ENCODE peak calls at places on chromosomes 16 and 17, in ten cellular contexts. R is heart left ventricle, E is left lung, H is breast epithelium, U is ascending aorta, G is OCI-LY7, W is Peyer's patch, D is mucosa of descending colon, Y is K562, C is SK-N-SH. Q is an unnamed sample. For H3K4me1 and H3K36me3, the result is how much of the 10 kb centered on the place peaks cover.

GRCh38 chr17:34283571-34283970 is 2.0 kb upstream of the CCL11 start:
- DNase-seq in Y (no peak), C (no peak), E (no peak), U (no peak), H (no peak), R (no peak), G (no peak), W (no peak), D (no peak), Q (no peak)

GRCh38 chr16:67675579-67675935 is 8.9 kb downstream of the C16orf86 start:
- DNase-seq in D (no peak), E (no peak), Y (no peak), W (no peak), H (no peak), U (no peak), R (peak), C (no peak), G (no peak), Q (no peak)

GRCh38 chr17:58783380-58783779 is 27.7 kb downstream of the PPM1E start:
- DNase-seq in Y (peak), H (no peak), E (no peak), C (no peak), W (no peak), R (no peak), U (no peak), G (no peak), D (no peak), Q (no peak)

GRCh38 chr16:20740007-20740883 is 1.4 kb downstream of the THUMPD1 start:
- DNase-seq in R (no peak), W (no peak), C (peak), D (no peak), Y (no peak), E (no peak), G (peak), H (no peak), U (no peak), Q (no peak)

GRCh38 chr17:72077326-72077960 is 43.4 kb upstream of the SOX9 start:
- DNase-seq in H (no peak), R (no peak), U (no peak), C (no peak), G (no peak), Y (no peak), E (no peak), W (no peak), D (no peak), Q (no peak)

GRCh38 chr16:20851601-20852000 is 45.3 kb downstream of the REXO5 start:
- DNase-seq in G (no peak), C (no peak), Y (no peak), U (peak), E (peak), H (peak), R (peak), D (peak), W (peak), Q (no peak)

GRCh38 chr16:56370185-56370584 is 55.2 kb downstream of the AMFR start:
- DNase-seq in U (no peak), G (no peak), Y (no peak), R (no peak), W (no peak), D (no peak), E (no peak), H (no peak), C (peak), Q (no peak)

GRCh38 chr17:59859444-59860025 is 33.2 kb downstream of the TUBD1 start:
- DNase-seq in U (no peak), G (peak), H (no peak), Y (no peak), W (no peak), D (no peak), E (no peak), R (no peak), C (no peak), Q (no peak)

GRCh38 chr17:48577946-48578615 is at the start of gene HOXB4:
- DNase-seq in W (peak), Y (peak), R (peak), H (no peak), E (peak), C (no peak), G (peak), D (peak), U (peak), Q (peak)

GRCh38 chr17:67157732-67158639 is 87.0 kb downstream of the HELZ start:
- DNase-seq in H (no peak), E (no peak), R (no peak), Y (peak), D (no peak), W (no peak), U (no peak), C (peak), G (peak), Q (no peak)

GRCh38 chr16:569445-570254 is at the start of gene PIGQ:
- DNase-seq in G (peak), C (peak), E (peak), H (peak), R (peak), Y (peak), U (no peak), D (peak), W (peak), Q (peak)

GRCh38 chr17:31216053-31216751 is 80.8 kb downstream of the OMG start:
- DNase-seq in C (peak), W (no peak), R (no peak), G (peak), Y (peak), D (no peak), H (no peak), U (no peak), E (no peak), Q (no peak)

GRCh38 chr16:83011939-83012338 is 385.2 kb downstream of the CDH13 start:
- DNase-seq in D (no peak), Y (no peak), R (no peak), H (no peak), U (no peak), G (no peak), E (no peak), W (no peak), C (no peak), Q (no peak)

GRCh38 chr17:73191443-73192218 is 1.2 kb upstream of the COG1 start:
- DNase-seq in D (peak), Y (peak), C (peak), E (no peak), G (peak), U (no peak), R (peak), W (peak), H (no peak), Q (peak)

GRCh38 chr16:89007371-89008249 is 30.6 kb upstream of the CBFA2T3 start:
- DNase-seq in H (no peak), G (no peak), Y (no peak), W (no peak), E (no peak), D (peak), C (no peak), R (no peak), U (no peak), Q (no peak)

GRCh38 chr16:11251525-11252481 is 4.2 kb downstream of the SOCS1 start:
- DNase-seq in Y (no peak), H (no peak), W (peak), R (no peak), C (no peak), D (no peak), G (no peak), E (peak), U (no peak), Q (peak)

GRCh38 chr17:72166040-72166439 is 45.2 kb downstream of the SOX9 start:
- DNase-seq in W (no peak), Y (no peak), D (no peak), U (no peak), E (no peak), R (no peak), C (no peak), G (no peak), H (no peak), Q (no peak)

GRCh38 chr17:14297161-14297851 is 3.6 kb upstream of the HS3ST3B1 start:
- DNase-seq in H (no peak), R (peak), Y (no peak), C (peak), W (no peak), E (no peak), G (no peak), D (peak), U (no peak), Q (no peak)

GRCh38 chr17:8791910-8792270 is 7.3 kb downstream of the MFSD6L start:
- DNase-seq in H (no peak), D (no peak), Y (no peak), C (no peak), G (no peak), E (no peak), W (no peak), U (no peak), R (no peak), Q (no peak)

GRCh38 chr17:9022553-9023388 is 1.5 kb downstream of the NTN1 start:
- DNase-seq in G (no peak), E (no peak), W (no peak), Y (no peak), R (peak), H (no peak), U (no peak), D (no peak), C (peak), Q (no peak)

GRCh38 chr17:56912105-56912999 is 1.5 kb downstream of the TRIM25 start:
- DNase-seq in W (no peak), D (peak), G (no peak), R (peak), E (no peak), C (no peak), Y (peak), H (no peak), U (no peak), Q (no peak)

GRCh38 chr17:9038380-9038779 is 17.1 kb downstream of the NTN1 start:
- DNase-seq in E (no peak), D (no peak), U (no peak), W (no peak), R (no peak), H (no peak), G (no peak), Y (no peak), C (no peak), Q (no peak)

GRCh38 chr17:42518755-42519545 is 17.1 kb upstream of the NAGLU start:
- DNase-seq in R (peak), Y (peak), W (no peak), G (no peak), U (no peak), H (no peak), C (no peak), E (no peak), D (peak), Q (no peak)

GRCh38 chr17:49554694-49555494 is 20.8 kb upstream of the NXPH3 start:
- DNase-seq in H (no peak), Y (peak), R (no peak), G (no peak), C (peak), W (no peak), E (no peak), D (no peak), U (no peak), Q (no peak)

GRCh38 chr16:17299790-17300189 is 171.0 kb downstream of the XYLT1 start:
- DNase-seq in D (no peak), Y (no peak), E (no peak), C (no peak), W (no peak), U (no peak), R (no peak), G (no peak), H (no peak), Q (no peak)

DNA sequence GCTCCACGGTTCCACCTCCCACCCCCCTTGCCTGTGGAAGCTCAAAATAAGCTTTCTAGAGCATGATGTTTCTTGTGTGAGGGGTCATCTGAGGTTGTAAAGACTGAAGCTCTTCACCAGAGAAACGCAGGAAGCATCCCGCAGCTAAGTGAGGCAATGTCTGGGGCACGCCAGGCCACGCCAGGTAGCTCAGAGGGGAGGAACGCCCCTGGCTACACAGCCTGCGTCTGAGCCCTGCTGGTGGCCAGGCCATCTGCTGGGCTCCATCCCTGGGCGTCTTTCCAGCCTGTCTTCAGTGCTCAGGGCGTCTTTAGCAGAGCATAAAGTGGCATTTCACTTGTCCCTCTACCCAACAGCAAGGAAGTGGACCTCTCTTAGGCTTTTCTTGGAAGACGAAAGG is 15.2 kb downstream of the SOCS3 start:
- DNase-seq in E (no peak), W (no peak), Y (no peak), C (no peak), H (no peak), D (no peak), U (no peak), G (no peak), R (no peak), Q (no peak)
- H3K4me1 ChIP-seq in E (half or more), W (under half), Y (under half), C (under half), H (under half), D (under half), U (under half), G (under half), R (under half), Q (half or more)

GRCh38 chr17:18988546-18989173 is 15.9 kb downstream of the FAM83G start:
- DNase-seq in C (no peak), E (no peak), G (no peak), D (peak), Y (no peak), U (no peak), R (no peak), H (no peak), W (no peak), Q (no peak)

GRCh38 chr17:18992454-18993130 is 12.0 kb downstream of the FAM83G start:
- DNase-seq in C (no peak), G (peak), R (no peak), D (peak), U (no peak), W (peak), Y (no peak), E (peak), H (no peak), Q (peak)

GRCh38 chr17:18987862-18988545 is 16.6 kb downstream of the FAM83G start:
- DNase-seq in D (peak), C (no peak), U (no peak), R (no peak), W (no peak), H (no peak), G (no peak), Y (no peak), E (peak), Q (no peak)

GRCh38 chr17:18991531-18992315 is 12.8 kb downstream of the FAM83G start:
- DNase-seq in E (no peak), G (no peak), U (no peak), H (no peak), C (no peak), D (peak), W (no peak), R (no peak), Y (no peak), Q (no peak)

DNA sequence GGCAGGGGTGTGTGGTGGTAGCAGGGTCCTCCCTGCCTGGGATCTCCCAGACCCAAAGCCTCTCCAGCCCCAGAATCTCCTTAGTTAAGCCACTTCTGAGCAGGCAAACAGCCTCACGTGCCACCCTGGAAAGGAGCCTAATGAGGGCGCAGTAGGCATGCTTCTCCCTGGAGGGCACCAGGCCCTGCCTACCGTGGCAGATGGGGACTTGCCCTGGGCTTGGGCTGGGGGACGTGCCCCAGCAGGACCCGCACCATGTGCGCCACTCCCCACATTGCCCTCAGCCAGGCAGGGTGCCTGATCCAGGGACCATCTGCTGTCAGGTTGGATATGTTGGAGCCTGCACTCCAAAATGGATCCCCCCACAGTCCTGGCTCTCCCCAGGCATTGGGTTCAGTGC is 14.2 kb downstream of the FAM83G start:
- DNase-seq in U (no peak), R (no peak), W (no peak), Y (no peak), E (no peak), G (no peak), H (no peak), C (no peak), D (peak), Q (no peak)
- TF ChIP-seq CTCF in U (no peak), R (no peak), W (no peak), Y (no peak), E (no peak), G (no peak), H (no peak), C (no peak), D (no peak), Q (no peak)

GRCh38 chr16:1653023-1653422 is 25.1 kb upstream of the JPT2 start:
- DNase-seq in W (no peak), Y (no peak), E (no peak), R (no peak), C (no peak), H (no peak), U (no peak), G (no peak), D (no peak), Q (no peak)
- H3K36me3 ChIP-seq in W (under half), Y (half or more), E (under half), R (under half), C (under half), H (under half), U (half or more), G (under half), D (under half), Q (under half)

GRCh38 chr16:54479546-54479945 is 193.0 kb upstream of the IRX3 start:
- DNase-seq in R (no peak), W (no peak), U (no peak), D (no peak), Y (no peak), G (no peak), E (no peak), H (no peak), C (no peak), Q (no peak)

GRCh38 chr16:54484700-54485099 is 198.1 kb upstream of the IRX3 start:
- DNase-seq in U (no peak), C (no peak), D (no peak), E (no peak), G (no peak), R (peak), H (peak), W (no peak), Y (no peak), Q (no peak)

GRCh38 chr16:54487933-54488332 is 201.3 kb upstream of the IRX3 start:
- DNase-seq in C (no peak), G (no peak), D (no peak), E (no peak), R (peak), Y (no peak), W (no peak), H (no peak), U (no peak), Q (no peak)

GRCh38 chr16:54477766-54478165 is 191.2 kb upstream of the IRX3 start:
- DNase-seq in C (peak), R (no peak), E (no peak), D (no peak), H (no peak), U (no peak), G (no peak), Y (no peak), W (no peak), Q (no peak)

DNA sequence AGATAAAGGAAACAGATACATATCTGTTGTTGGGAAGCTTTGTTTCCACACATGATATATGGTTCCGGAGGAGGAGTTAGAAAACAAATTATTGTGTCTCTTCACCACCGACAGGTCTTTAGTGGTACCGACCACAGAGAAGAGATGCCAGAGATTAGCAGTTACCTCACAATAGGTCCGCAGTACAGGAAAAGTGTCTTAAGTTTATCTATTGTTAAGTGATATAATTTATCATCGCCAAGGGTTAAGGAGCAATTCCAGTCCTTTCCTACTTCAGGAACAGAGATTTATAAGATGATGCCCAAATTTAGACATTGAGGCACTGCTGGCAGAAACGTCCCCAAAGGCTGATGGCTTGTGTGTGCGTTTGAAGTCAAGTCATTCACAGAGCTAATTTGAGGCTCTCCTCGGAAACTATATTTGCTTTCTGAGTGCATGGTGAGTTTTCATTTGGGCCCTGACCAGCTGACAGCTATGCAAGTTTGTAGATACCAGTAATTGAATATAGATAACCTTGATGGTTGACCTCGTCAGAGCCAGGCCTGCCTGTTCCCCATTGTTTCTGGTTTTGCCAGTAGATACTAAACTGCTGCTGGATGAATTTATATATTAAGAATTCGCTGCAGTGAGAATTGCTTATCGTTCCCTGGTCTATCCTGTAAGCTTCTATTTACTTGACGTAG is 196.4 kb upstream of the IRX3 start:
- DNase-seq in R (peak), Y (no peak), W (no peak), D (no peak), G (no peak), U (no peak), E (no peak), C (peak), H (no peak), Q (no peak)
- H3K4me1 ChIP-seq in R (under half), Y (under half), W (under half), D (under half), G (under half), U (under half), E (under half), C (under half), H (under half), Q (under half)

Q was measured in CD8-positive, alpha-beta T cell.